ENCODE peak calls at places on chromosome 5, in nine cellular contexts. One of them, this sample, is unnamed.

GRCh38 chr5:39648539-39649200 is 223.9 kb upstream of the DAB2 start:
- DNase-seq in RPMI7951: peak
- DNase-seq in NCI-H1436: no peak
- DNase-seq in WTC11: no peak
- DNase-seq in kidney glomerular epithelial cell: peak
- DNase-seq in activated naive CD8-positive, alpha-beta T cell treated with anti-CD3 and anti-CD28 coated beads for 36 hours: no peak
- DNase-seq in GM04504: no peak
- DNase-seq in cardiac fibroblast: peak
- DNase-seq in ACHN: peak
- DNase-seq in this sample: no peak

GRCh38 chr5:16852251-16853005 is 83.7 kb downstream of the MYO10 start:
- DNase-seq in RPMI7951: no peak
- DNase-seq in NCI-H1436: no peak
- DNase-seq in WTC11: no peak
- DNase-seq in kidney glomerular epithelial cell: no peak
- DNase-seq in activated naive CD8-positive, alpha-beta T cell treated with anti-CD3 and anti-CD28 coated beads for 36 hours: no peak
- DNase-seq in GM04504: no peak
- DNase-seq in cardiac fibroblast: no peak
- DNase-seq in ACHN: no peak
- DNase-seq in this sample: no peak

GRCh38 chr5:68433921-68434879 is 218.6 kb downstream of the PIK3R1 start:
- DNase-seq in RPMI7951: peak
- DNase-seq in NCI-H1436: no peak
- DNase-seq in WTC11: no peak
- DNase-seq in kidney glomerular epithelial cell: peak
- DNase-seq in activated naive CD8-positive, alpha-beta T cell treated with anti-CD3 and anti-CD28 coated beads for 36 hours: peak
- DNase-seq in GM04504: peak
- DNase-seq in cardiac fibroblast: peak
- DNase-seq in ACHN: peak
- DNase-seq in this sample: peak

GRCh38 chr5:93578179-93578812 is 2.7 kb downstream of the NR2F1-AS1 start:
- DNase-seq in RPMI7951: no peak
- DNase-seq in NCI-H1436: no peak
- DNase-seq in WTC11: no peak
- DNase-seq in kidney glomerular epithelial cell: no peak
- DNase-seq in activated naive CD8-positive, alpha-beta T cell treated with anti-CD3 and anti-CD28 coated beads for 36 hours: no peak
- DNase-seq in GM04504: no peak
- DNase-seq in cardiac fibroblast: no peak
- DNase-seq in ACHN: no peak
- DNase-seq in this sample: no peak

GRCh38 chr5:94575196-94575595 is 43.2 kb downstream of the KIAA0825 start:
- DNase-seq in RPMI7951: no peak
- DNase-seq in NCI-H1436: no peak
- DNase-seq in WTC11: no peak
- DNase-seq in kidney glomerular epithelial cell: no peak
- DNase-seq in activated naive CD8-positive, alpha-beta T cell treated with anti-CD3 and anti-CD28 coated beads for 36 hours: no peak
- DNase-seq in GM04504: no peak
- DNase-seq in cardiac fibroblast: no peak
- DNase-seq in ACHN: no peak
- DNase-seq in this sample: no peak

GRCh38 chr5:172283020-172283861 is at the start of gene UBTD2:
- DNase-seq in RPMI7951: peak
- DNase-seq in NCI-H1436: no peak
- DNase-seq in WTC11: peak
- DNase-seq in kidney glomerular epithelial cell: peak
- DNase-seq in activated naive CD8-positive, alpha-beta T cell treated with anti-CD3 and anti-CD28 coated beads for 36 hours: peak
- DNase-seq in GM04504: no peak
- DNase-seq in cardiac fibroblast: peak
- DNase-seq in ACHN: peak
- DNase-seq in this sample: peak

GRCh38 chr5:13976867-13977479 is 32.5 kb upstream of the DNAH5 start:
- DNase-seq in RPMI7951: peak
- DNase-seq in NCI-H1436: peak
- DNase-seq in WTC11: no peak
- DNase-seq in kidney glomerular epithelial cell: peak
- DNase-seq in activated naive CD8-positive, alpha-beta T cell treated with anti-CD3 and anti-CD28 coated beads for 36 hours: no peak
- DNase-seq in GM04504: peak
- DNase-seq in cardiac fibroblast: peak
- DNase-seq in ACHN: peak
- DNase-seq in this sample: no peak

GRCh38 chr5:2750026-2750757 is 1.3 kb downstream of the IRX2 start:
- DNase-seq in RPMI7951: no peak
- DNase-seq in NCI-H1436: no peak
- DNase-seq in WTC11: peak
- DNase-seq in kidney glomerular epithelial cell: no peak
- DNase-seq in activated naive CD8-positive, alpha-beta T cell treated with anti-CD3 and anti-CD28 coated beads for 36 hours: no peak
- DNase-seq in GM04504: no peak
- DNase-seq in cardiac fibroblast: peak
- DNase-seq in ACHN: no peak
- DNase-seq in this sample: no peak

GRCh38 chr5:166724284-166724683 is 1567.2 kb upstream of the WWC1 start:
- DNase-seq in RPMI7951: no peak
- DNase-seq in NCI-H1436: no peak
- DNase-seq in WTC11: no peak
- DNase-seq in kidney glomerular epithelial cell: no peak
- DNase-seq in activated naive CD8-positive, alpha-beta T cell treated with anti-CD3 and anti-CD28 coated beads for 36 hours: no peak
- DNase-seq in GM04504: no peak
- DNase-seq in cardiac fibroblast: peak
- DNase-seq in ACHN: no peak
- DNase-seq in this sample: no peak

GRCh38 chr5:149282966-149283332 is 11.3 kb downstream of the AFAP1L1 start:
- DNase-seq in RPMI7951: no peak
- DNase-seq in NCI-H1436: no peak
- DNase-seq in WTC11: no peak
- DNase-seq in kidney glomerular epithelial cell: no peak
- DNase-seq in activated naive CD8-positive, alpha-beta T cell treated with anti-CD3 and anti-CD28 coated beads for 36 hours: no peak
- DNase-seq in GM04504: no peak
- DNase-seq in cardiac fibroblast: no peak
- DNase-seq in ACHN: no peak
- DNase-seq in this sample: no peak

GRCh38 chr5:61319388-61320146 is 12.5 kb upstream of the ZSWIM6 start:
- DNase-seq in RPMI7951: no peak
- DNase-seq in NCI-H1436: peak
- DNase-seq in WTC11: no peak
- DNase-seq in kidney glomerular epithelial cell: no peak
- DNase-seq in activated naive CD8-positive, alpha-beta T cell treated with anti-CD3 and anti-CD28 coated beads for 36 hours: no peak
- DNase-seq in GM04504: no peak
- DNase-seq in cardiac fibroblast: peak
- DNase-seq in ACHN: no peak
- DNase-seq in this sample: no peak

GRCh38 chr5:163730206-163730782 is 224.9 kb downstream of the MAT2B start:
- DNase-seq in RPMI7951: no peak
- DNase-seq in NCI-H1436: no peak
- DNase-seq in WTC11: no peak
- DNase-seq in kidney glomerular epithelial cell: no peak
- DNase-seq in activated naive CD8-positive, alpha-beta T cell treated with anti-CD3 and anti-CD28 coated beads for 36 hours: no peak
- DNase-seq in GM04504: no peak
- DNase-seq in cardiac fibroblast: no peak
- DNase-seq in ACHN: no peak
- DNase-seq in this sample: no peak

GRCh38 chr5:133756756-133757155 is 144.4 kb upstream of the FSTL4 start:
- DNase-seq in RPMI7951: no peak
- DNase-seq in NCI-H1436: no peak
- DNase-seq in WTC11: no peak
- DNase-seq in kidney glomerular epithelial cell: no peak
- DNase-seq in activated naive CD8-positive, alpha-beta T cell treated with anti-CD3 and anti-CD28 coated beads for 36 hours: no peak
- DNase-seq in GM04504: no peak
- DNase-seq in cardiac fibroblast: no peak
- DNase-seq in ACHN: no peak
- DNase-seq in this sample: no peak

GRCh38 chr5:68215888-68216736 is 556 bp downstream of the PIK3R1 start:
- DNase-seq in RPMI7951: peak
- DNase-seq in NCI-H1436: peak
- DNase-seq in WTC11: peak
- DNase-seq in kidney glomerular epithelial cell: peak
- DNase-seq in activated naive CD8-positive, alpha-beta T cell treated with anti-CD3 and anti-CD28 coated beads for 36 hours: peak
- DNase-seq in GM04504: no peak
- DNase-seq in cardiac fibroblast: no peak
- DNase-seq in ACHN: peak
- DNase-seq in this sample: no peak

GRCh38 chr5:21613971-21614488 is 1239.1 kb downstream of the CDH12 start:
- DNase-seq in RPMI7951: no peak
- DNase-seq in NCI-H1436: no peak
- DNase-seq in WTC11: peak
- DNase-seq in kidney glomerular epithelial cell: no peak
- DNase-seq in activated naive CD8-positive, alpha-beta T cell treated with anti-CD3 and anti-CD28 coated beads for 36 hours: no peak
- DNase-seq in GM04504: no peak
- DNase-seq in cardiac fibroblast: no peak
- DNase-seq in ACHN: no peak
- DNase-seq in this sample: no peak

GRCh38 chr5:139037732-139038131 is 160.4 kb downstream of the SIL1 start:
- DNase-seq in RPMI7951: no peak
- DNase-seq in NCI-H1436: no peak
- DNase-seq in WTC11: no peak
- DNase-seq in kidney glomerular epithelial cell: no peak
- DNase-seq in activated naive CD8-positive, alpha-beta T cell treated with anti-CD3 and anti-CD28 coated beads for 36 hours: no peak
- DNase-seq in GM04504: no peak
- DNase-seq in cardiac fibroblast: peak
- DNase-seq in ACHN: no peak
- DNase-seq in this sample: no peak

GRCh38 chr5:2388005-2388361 is 363.5 kb downstream of the IRX2 start:
- DNase-seq in RPMI7951: no peak
- DNase-seq in NCI-H1436: no peak
- DNase-seq in WTC11: no peak
- DNase-seq in kidney glomerular epithelial cell: no peak
- DNase-seq in activated naive CD8-positive, alpha-beta T cell treated with anti-CD3 and anti-CD28 coated beads for 36 hours: no peak
- DNase-seq in GM04504: no peak
- DNase-seq in cardiac fibroblast: no peak
- DNase-seq in ACHN: no peak
- DNase-seq in this sample: no peak

GRCh38 chr5:36442796-36443195 is 141.1 kb upstream of the RANBP3L start:
- DNase-seq in RPMI7951: peak
- DNase-seq in NCI-H1436: no peak
- DNase-seq in WTC11: no peak
- DNase-seq in kidney glomerular epithelial cell: peak
- DNase-seq in activated naive CD8-positive, alpha-beta T cell treated with anti-CD3 and anti-CD28 coated beads for 36 hours: no peak
- DNase-seq in GM04504: no peak
- DNase-seq in cardiac fibroblast: peak
- DNase-seq in ACHN: no peak
- DNase-seq in this sample: no peak

GRCh38 chr5:170112876-170113516 is 7.3 kb downstream of the FOXI1 start:
- DNase-seq in RPMI7951: no peak
- DNase-seq in NCI-H1436: no peak
- DNase-seq in WTC11: peak
- DNase-seq in kidney glomerular epithelial cell: no peak
- DNase-seq in activated naive CD8-positive, alpha-beta T cell treated with anti-CD3 and anti-CD28 coated beads for 36 hours: no peak
- DNase-seq in GM04504: no peak
- DNase-seq in cardiac fibroblast: no peak
- DNase-seq in ACHN: no peak
- DNase-seq in this sample: no peak

GRCh38 chr5:43020294-43020711 is 19.8 kb downstream of the ANXA2R start:
- DNase-seq in RPMI7951: no peak
- DNase-seq in NCI-H1436: no peak
- DNase-seq in WTC11: peak
- DNase-seq in kidney glomerular epithelial cell: no peak
- DNase-seq in activated naive CD8-positive, alpha-beta T cell treated with anti-CD3 and anti-CD28 coated beads for 36 hours: peak
- DNase-seq in GM04504: no peak
- DNase-seq in cardiac fibroblast: no peak
- DNase-seq in ACHN: peak
- DNase-seq in this sample: no peak

GRCh38 chr5:156253130-156253529 is 73.8 kb upstream of the SGCD start:
- DNase-seq in RPMI7951: no peak
- DNase-seq in NCI-H1436: no peak
- DNase-seq in WTC11: no peak
- DNase-seq in kidney glomerular epithelial cell: no peak
- DNase-seq in activated naive CD8-positive, alpha-beta T cell treated with anti-CD3 and anti-CD28 coated beads for 36 hours: no peak
- DNase-seq in GM04504: no peak
- DNase-seq in cardiac fibroblast: no peak
- DNase-seq in ACHN: no peak
- DNase-seq in this sample: no peak

GRCh38 chr5:126732716-126733115 is 44.2 kb upstream of the LMNB1 start:
- DNase-seq in RPMI7951: no peak
- DNase-seq in NCI-H1436: no peak
- DNase-seq in WTC11: no peak
- DNase-seq in kidney glomerular epithelial cell: no peak
- DNase-seq in activated naive CD8-positive, alpha-beta T cell treated with anti-CD3 and anti-CD28 coated beads for 36 hours: no peak
- DNase-seq in GM04504: no peak
- DNase-seq in cardiac fibroblast: no peak
- DNase-seq in ACHN: no peak
- DNase-seq in this sample: no peak

GRCh38 chr5:138065102-138065501 is 18.7 kb upstream of the WNT8A start:
- DNase-seq in RPMI7951: no peak
- DNase-seq in NCI-H1436: no peak
- DNase-seq in WTC11: peak
- DNase-seq in kidney glomerular epithelial cell: no peak
- DNase-seq in activated naive CD8-positive, alpha-beta T cell treated with anti-CD3 and anti-CD28 coated beads for 36 hours: peak
- DNase-seq in GM04504: no peak
- DNase-seq in cardiac fibroblast: no peak
- DNase-seq in ACHN: no peak
- DNase-seq in this sample: no peak

GRCh38 chr5:55427157-55427556 is 107.6 kb downstream of the PLPP1 start:
- DNase-seq in RPMI7951: peak
- DNase-seq in NCI-H1436: no peak
- DNase-seq in WTC11: no peak
- DNase-seq in kidney glomerular epithelial cell: no peak
- DNase-seq in activated naive CD8-positive, alpha-beta T cell treated with anti-CD3 and anti-CD28 coated beads for 36 hours: no peak
- DNase-seq in GM04504: peak
- DNase-seq in cardiac fibroblast: peak
- DNase-seq in ACHN: no peak
- DNase-seq in this sample: no peak

GRCh38 chr5:60814498-60814897 is 29.6 kb downstream of the ELOVL7 start:
- DNase-seq in RPMI7951: no peak
- DNase-seq in NCI-H1436: no peak
- DNase-seq in WTC11: no peak
- DNase-seq in kidney glomerular epithelial cell: no peak
- DNase-seq in activated naive CD8-positive, alpha-beta T cell treated with anti-CD3 and anti-CD28 coated beads for 36 hours: no peak
- DNase-seq in GM04504: no peak
- DNase-seq in cardiac fibroblast: no peak
- DNase-seq in ACHN: no peak
- DNase-seq in this sample: no peak

GRCh38 chr5:154575869-154576806 is 98.1 kb upstream of the HAND1 start:
- DNase-seq in RPMI7951: no peak
- DNase-seq in NCI-H1436: no peak
- DNase-seq in WTC11: no peak
- DNase-seq in kidney glomerular epithelial cell: no peak
- DNase-seq in activated naive CD8-positive, alpha-beta T cell treated with anti-CD3 and anti-CD28 coated beads for 36 hours: no peak
- DNase-seq in GM04504: no peak
- DNase-seq in cardiac fibroblast: no peak
- DNase-seq in ACHN: peak
- DNase-seq in this sample: no peak

GRCh38 chr5:10913846-10914245 is 152.8 kb upstream of the DAP start:
- DNase-seq in RPMI7951: peak
- DNase-seq in NCI-H1436: no peak
- DNase-seq in WTC11: no peak
- DNase-seq in kidney glomerular epithelial cell: peak
- DNase-seq in activated naive CD8-positive, alpha-beta T cell treated with anti-CD3 and anti-CD28 coated beads for 36 hours: no peak
- DNase-seq in GM04504: peak
- DNase-seq in cardiac fibroblast: peak
- DNase-seq in ACHN: peak
- DNase-seq in this sample: no peak

GRCh38 chr5:95973793-95974325 is 12.2 kb upstream of the ELL2 start:
- DNase-seq in RPMI7951: peak
- DNase-seq in NCI-H1436: no peak
- DNase-seq in WTC11: no peak
- DNase-seq in kidney glomerular epithelial cell: no peak
- DNase-seq in activated naive CD8-positive, alpha-beta T cell treated with anti-CD3 and anti-CD28 coated beads for 36 hours: no peak
- DNase-seq in GM04504: no peak
- DNase-seq in cardiac fibroblast: peak
- DNase-seq in ACHN: no peak
- DNase-seq in this sample: no peak

GRCh38 chr5:135355182-135355581 is 43.8 kb downstream of the MACROH2A1 start:
- DNase-seq in RPMI7951: no peak
- DNase-seq in NCI-H1436: no peak
- DNase-seq in WTC11: no peak
- DNase-seq in kidney glomerular epithelial cell: no peak
- DNase-seq in activated naive CD8-positive, alpha-beta T cell treated with anti-CD3 and anti-CD28 coated beads for 36 hours: no peak
- DNase-seq in GM04504: no peak
- DNase-seq in cardiac fibroblast: no peak
- DNase-seq in ACHN: no peak
- DNase-seq in this sample: no peak

GRCh38 chr5:134659922-134660321 is 11.3 kb downstream of the SEC24A start:
- DNase-seq in RPMI7951: no peak
- DNase-seq in NCI-H1436: no peak
- DNase-seq in WTC11: no peak
- DNase-seq in kidney glomerular epithelial cell: no peak
- DNase-seq in activated naive CD8-positive, alpha-beta T cell treated with anti-CD3 and anti-CD28 coated beads for 36 hours: no peak
- DNase-seq in GM04504: no peak
- DNase-seq in cardiac fibroblast: no peak
- DNase-seq in ACHN: no peak
- DNase-seq in this sample: no peak

GRCh38 chr5:32387176-32387575 is 57.4 kb downstream of the ZFR start:
- DNase-seq in RPMI7951: no peak
- DNase-seq in NCI-H1436: no peak
- DNase-seq in WTC11: no peak
- DNase-seq in kidney glomerular epithelial cell: no peak
- DNase-seq in activated naive CD8-positive, alpha-beta T cell treated with anti-CD3 and anti-CD28 coated beads for 36 hours: no peak
- DNase-seq in GM04504: no peak
- DNase-seq in cardiac fibroblast: peak
- DNase-seq in ACHN: no peak
- DNase-seq in this sample: no peak

This sample was measured in nucleus accumbens.